ENCODE peak calls at places on chromosomes 6 and 20, in four cellular contexts. B is stomach, L is HepG2, R is heart left ventricle. T is an unnamed sample.

GRCh38 chr6:105211831-105212230 is 32.0 kb upstream of the POPDC3 start:
- DNase-seq in B (no peak), L (no peak), R (no peak), T (no peak)

GRCh38 chr6:29728173-29728879 is 5.1 kb downstream of the HLA-F start:
- DNase-seq in B (no peak), L (no peak), R (no peak), T (no peak)

GRCh38 chr6:33856655-33857054 is 52.9 kb upstream of the MLN start:
- DNase-seq in B (peak), L (no peak), R (no peak), T (no peak)

GRCh38 chr6:44824567-44824966 is 437.1 kb downstream of the CDC5L start:
- DNase-seq in B (no peak), L (no peak), R (no peak), T (no peak)

GRCh38 chr6:48917233-48917632 is 545.8 kb downstream of the MMUT start:
- DNase-seq in B (no peak), L (no peak), R (no peak), T (no peak)

GRCh38 chr6:190596-191395 is 101.5 kb upstream of the DUSP22 start:
- DNase-seq in B (no peak), L (peak), R (no peak), T (no peak)

GRCh38 chr6:80637312-80637711 is 530.8 kb downstream of the BCKDHB start:
- DNase-seq in B (no peak), L (no peak), R (no peak), T (no peak)

GRCh38 chr6:169701218-169701952 is 444 bp downstream of the WDR27 start:
- DNase-seq in B (no peak), L (no peak), R (no peak), T (no peak)

GRCh38 chr20:44033344-44033743 is 118.7 kb downstream of the TOX2 start:
- DNase-seq in B (no peak), L (no peak), R (no peak), T (no peak)

GRCh38 chr6:14000901-14001300 is 76.1 kb downstream of the RNF182 start:
- DNase-seq in B (no peak), L (no peak), R (no peak), T (no peak)

GRCh38 chr6:42104095-42104806 is 38.2 kb downstream of the C6orf132 start:
- DNase-seq in B (peak), L (peak), R (peak), T (peak)

GRCh38 chr6:16345449-16346330 is 107.3 kb downstream of the GMPR start:
- DNase-seq in B (no peak), L (peak), R (peak), T (peak)

T was measured in psoas muscle.